ENCODE peak calls at places on chromosomes 6 and 20, in six cellular contexts. X is HTR-8/SVneo; D is NCI-H2171; P is activated naive CD8-positive, alpha-beta T cell treated with anti-CD3 and anti-CD28 coated beads, Interleukin-2, amount 10 ng/mL, durations not matched to agents 7 days and 5 days; B is HS-5; V is HCT116. Z is an unnamed sample.

GRCh38 chr6:112620832-112621569 is 273.9 kb downstream of the RFPL4B start:
- DNase-seq in X (no peak), D (no peak), P (no peak), B (no peak), V (no peak), Z (no peak)

GRCh38 chr6:105991561-105992314 is 94.4 kb upstream of the PRDM1 start:
- DNase-seq in X (no peak), D (no peak), P (peak), B (no peak), V (no peak), Z (no peak)

GRCh38 chr20:10347481-10347880 is 86.5 kb downstream of the MKKS start:
- DNase-seq in X (no peak), D (no peak), P (no peak), B (no peak), V (no peak), Z (no peak)

GRCh38 chr20:47973519-47974233 is 188.4 kb upstream of the SULF2 start:
- DNase-seq in X (no peak), D (no peak), P (no peak), B (no peak), V (no peak), Z (no peak)

GRCh38 chr6:16043171-16044142 is 85.4 kb upstream of the MYLIP start:
- DNase-seq in X (no peak), D (no peak), P (no peak), B (no peak), V (no peak), Z (no peak)

GRCh38 chr6:36623547-36624459 is 29.6 kb downstream of the SRSF3 start:
- DNase-seq in X (peak), D (peak), P (peak), B (no peak), V (peak), Z (no peak)

GRCh38 chr6:51753635-51754034 is 333.8 kb downstream of the PKHD1 start:
- DNase-seq in X (no peak), D (no peak), P (no peak), B (no peak), V (no peak), Z (no peak)

GRCh38 chr6:146027586-146028249 is 1.1 kb upstream of the GRM1 start:
- DNase-seq in X (no peak), D (no peak), P (no peak), B (no peak), V (no peak), Z (no peak)

GRCh38 chr20:33415948-33416347 is 14.6 kb upstream of the CDK5RAP1 start:
- DNase-seq in X (peak), D (no peak), P (no peak), B (no peak), V (no peak), Z (no peak)

GRCh38 chr20:9072741-9073310 is 3.9 kb downstream of the PLCB4 start:
- DNase-seq in X (no peak), D (no peak), P (no peak), B (no peak), V (no peak), Z (no peak)

GRCh38 chr6:13044390-13044789 is 283.9 kb downstream of the TBC1D7 start:
- DNase-seq in X (no peak), D (no peak), P (no peak), B (peak), V (peak), Z (no peak)